ENCODE peak calls at places on chromosomes 7 and 10, in four cellular contexts. F is PC-9, G is colonic mucosa, N is fibroblast of lung. K is an unnamed sample.
A peak's percentile ranks its signal among the peaks of the same experiment; 100 is the strongest.

GRCh38 chr10:8919291-8919690 is 864.8 kb downstream of the GATA3 start:
- DNase-seq in F (no peak), N (peak; percentile 52), G (no peak), K (no peak)

GRCh38 chr10:7696545-7696944 is 6.6 kb upstream of the ITIH2 start:
- DNase-seq in N (peak; percentile 38), F (no peak), G (no peak), K (no peak)

GRCh38 chr10:72097448-72098300 is 9.3 kb upstream of the SPOCK2 start:
- DNase-seq in F (peak; percentile 84), G (no peak), N (peak; percentile 98), K (peak; percentile 55)

GRCh38 chr10:12807982-12808613 is 193.4 kb downstream of the CCDC3 start:
- DNase-seq in G (peak; percentile 76), N (no peak), F (no peak), K (no peak)

GRCh38 chr10:118002581-118002980 is 44.2 kb downstream of the RAB11FIP2 start:
- DNase-seq in N (peak; percentile 19), G (no peak), F (no peak), K (peak; percentile 15)

GRCh38 chr10:57692255-57692980 is 575.3 kb downstream of the IPMK start:
- DNase-seq in F (peak; percentile 11), N (peak; percentile 90), G (no peak), K (peak; percentile 19)

GRCh38 chr7:141123522-141123921 is 49.7 kb downstream of the TMEM178B start:
- DNase-seq in G (no peak), F (no peak), N (no peak), K (no peak)

GRCh38 chr10:86077871-86078638 is 288.5 kb downstream of the GRID1 start:
- DNase-seq in G (no peak), N (no peak), F (no peak), K (no peak)

GRCh38 chr7:2354173-2355078 is at the start of gene EIF3B:
- DNase-seq in G (peak; percentile 87), F (peak; percentile 88), N (peak; percentile 93), K (peak; percentile 96)

GRCh38 chr10:32953277-32953927 is 4.6 kb downstream of the ITGB1 start:
- DNase-seq in F (no peak), N (no peak), G (no peak), K (no peak)

GRCh38 chr7:53596230-53596629 is 560.8 kb downstream of the POM121L12 start:
- DNase-seq in F (peak; percentile 31), G (no peak), N (peak; percentile 24), K (peak; percentile 48)

GRCh38 chr7:82263880-82264751 is 179.5 kb downstream of the CACNA2D1 start:
- DNase-seq in G (no peak), F (no peak), N (no peak), K (no peak)

GRCh38 chr7:64463636-64464375 is 99.1 kb downstream of the ZNF680 start:
- DNase-seq in F (peak; percentile 71), G (peak; percentile 33), N (peak; percentile 70), K (no peak)

GRCh38 chr10:12349628-12350166 is 350 bp downstream of the CAMK1D start:
- DNase-seq in G (no peak), F (no peak), N (no peak), K (no peak)

GRCh38 chr10:57018452-57018851 is 657.4 kb upstream of the ZWINT start:
- DNase-seq in G (no peak), F (no peak), N (no peak), K (no peak)

GRCh38 chr10:5589963-5590511 is 65.3 kb downstream of the CALML3 start:
- DNase-seq in F (peak; percentile 49), G (no peak), N (peak; percentile 86), K (no peak)
- TF ChIP-seq CTCF in F (peak; percentile 24), G (no peak), N (peak; percentile 30), K (no peak)

GRCh38 chr7:151342102-151342646 is 562 bp downstream of the NUB1 start:
- DNase-seq in F (no peak), N (no peak), G (no peak), K (peak; percentile 8)
- H3K27ac ChIP-seq in F (peak overlapping the region; percentile 4), N (peak overlapping the region; percentile 65), G (peak overlapping the region; percentile 92), K (peak overlapping the region; percentile 74)

GRCh38 chr10:36725581-36726520 is 399.5 kb upstream of the ANKRD30A start:
- DNase-seq in F (peak; percentile 0), N (peak; percentile 82), G (no peak), K (peak; percentile 69)
- TF ChIP-seq CTCF in F (no peak), N (peak; percentile 6), G (no peak), K (peak; percentile 22)

GRCh38 chr7:134936893-134937520 is 49.3 kb upstream of the AGBL3 start:
- DNase-seq in N (peak; percentile 34), G (no peak), F (no peak), K (no peak)
- H3K27ac ChIP-seq in N (no peak overlapping the region), G (no peak overlapping the region), F (no peak overlapping the region), K (no peak overlapping the region)

DNA sequence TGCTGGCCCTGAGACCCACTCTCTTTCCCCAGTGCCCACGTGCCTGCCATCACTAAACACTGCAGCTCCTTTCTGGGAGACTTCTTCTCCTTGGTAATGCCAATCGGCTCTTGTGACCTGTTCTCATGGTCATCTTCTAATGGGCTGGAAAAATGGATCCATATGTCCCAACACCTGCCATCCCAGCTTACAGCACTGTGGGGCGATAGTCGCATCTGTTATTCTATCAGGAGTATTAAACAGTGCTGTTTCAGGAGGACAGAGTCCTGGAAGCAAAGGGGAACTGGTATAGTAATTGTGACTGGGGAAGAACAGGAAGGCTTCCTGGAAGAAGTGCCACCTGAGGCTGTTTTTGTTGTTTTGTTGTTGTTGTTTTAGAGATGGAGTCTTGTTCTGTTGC is 411.2 kb downstream of the GLRX3 start:
- DNase-seq in G (no peak), F (no peak), N (no peak), K (no peak)
- TF ChIP-seq CTCF in G (no peak), F (no peak), N (no peak), K (no peak)

DNA sequence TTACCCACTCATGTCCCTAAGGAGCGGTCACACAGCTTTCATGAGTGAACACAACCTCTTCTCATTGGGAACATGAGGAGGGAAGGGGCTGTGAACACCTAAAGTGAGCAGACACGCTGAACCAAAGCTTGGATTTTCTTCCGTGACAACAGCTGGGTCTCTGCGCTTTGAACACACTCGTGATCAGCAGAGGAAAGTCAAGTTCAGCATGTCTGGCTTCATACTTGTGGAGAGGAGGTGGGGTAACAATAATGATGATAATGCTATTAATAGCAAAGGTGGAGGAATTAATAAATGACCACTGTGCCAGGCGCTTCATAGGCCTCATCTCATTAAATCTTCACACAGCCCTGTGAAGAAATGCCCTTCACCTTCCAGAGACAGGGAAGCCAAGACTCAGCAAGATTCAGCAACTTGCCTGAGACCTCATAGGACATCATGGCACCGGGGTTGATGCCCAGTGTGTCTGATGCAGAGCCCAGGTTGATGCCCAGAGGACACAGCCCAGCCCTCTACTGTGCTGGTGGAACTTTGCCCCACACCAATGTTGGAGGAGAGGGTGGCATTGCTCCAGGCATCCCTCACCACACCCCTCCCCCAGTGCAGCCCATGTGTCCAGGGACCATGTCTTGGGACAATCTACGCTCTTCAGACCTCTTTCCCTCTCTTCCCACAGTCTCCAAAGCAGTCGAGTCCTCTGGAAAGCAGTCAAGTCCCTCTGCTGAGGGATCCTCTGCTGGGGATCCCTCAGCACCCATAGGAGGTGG is 40.6 kb downstream of the GSDME start:
- DNase-seq in N (no peak), F (no peak), G (no peak), K (no peak)
- H3K27ac ChIP-seq in N (no peak overlapping the region), F (no peak overlapping the region), G (no peak overlapping the region), K (no peak overlapping the region)

K was measured in RWPE1.